ENCODE peak calls at places on chromosomes 13 and 19, in four cellular contexts. R is tibial artery, W is ascending aorta, S is tibial nerve. V is an unnamed sample.
A peak's percentile ranks its signal among the peaks of the same experiment; 100 is the strongest.

GRCh38 chr13:110716235-110716505 is 2.7 kb downstream of the ING1 start:
- DNase-seq in R (peak; percentile 83), W (no peak), S (peak; percentile 20), V (no peak)

GRCh38 chr13:95505976-95506375 is 46.5 kb upstream of the CLDN10 start:
- DNase-seq in R (no peak), W (no peak), S (no peak), V (no peak)

GRCh38 chr13:21884299-21884878 is 213.5 kb downstream of the FGF9 start:
- DNase-seq in R (no peak), W (no peak), S (no peak), V (no peak)

GRCh38 chr19:58579473-58580142 is 6.5 kb upstream of the MZF1 start:
- DNase-seq in R (no peak), W (no peak), S (no peak), V (no peak)

GRCh38 chr13:108657520-108657919 is 28.1 kb downstream of the MYO16 start:
- DNase-seq in R (no peak), W (no peak), S (no peak), V (no peak)

GRCh38 chr13:35699805-35700204 is 223.3 kb upstream of the MAB21L1 start:
- DNase-seq in R (no peak), W (no peak), S (peak; percentile 58), V (no peak)

GRCh38 chr19:41194157-41194552 is 1.1 kb downstream of the CYP2S1 start:
- DNase-seq in R (no peak), W (no peak), S (no peak), V (no peak)

GRCh38 chr13:64684685-64685431 is 2545.3 kb downstream of the PCDH9 start:
- DNase-seq in R (no peak), W (no peak), S (no peak), V (no peak)

GRCh38 chr19:33736787-33737186 is 59.9 kb upstream of the KCTD15 start:
- DNase-seq in R (no peak), W (no peak), S (no peak), V (no peak)

GRCh38 chr19:16970821-16971220 is 55.8 kb downstream of the CPAMD8 start:
- DNase-seq in R (no peak), W (no peak), S (no peak), V (no peak)

GRCh38 chr13:108086678-108087077 is 128.7 kb downstream of the LIG4 start:
- DNase-seq in R (no peak), W (no peak), S (no peak), V (no peak)

GRCh38 chr13:34682406-34682805 is 259.7 kb upstream of the NBEA start:
- DNase-seq in R (no peak), W (no peak), S (no peak), V (no peak)

GRCh38 chr13:99955747-99956472 is 15.7 kb downstream of the ZIC5 start:
- DNase-seq in R (no peak), W (no peak), S (no peak), V (no peak)

GRCh38 chr19:39325778-39326680 is 5.4 kb upstream of the LRFN1 start:
- DNase-seq in R (peak; percentile 9), W (no peak), S (no peak), V (no peak)

GRCh38 chr13:90553167-90553566 is 794.3 kb upstream of the MIR17HG start:
- DNase-seq in R (no peak), W (no peak), S (no peak), V (no peak)

GRCh38 chr13:51283361-51283760 is 56.1 kb upstream of the SERPINE3 start:
- DNase-seq in R (no peak), W (no peak), S (no peak), V (no peak)

GRCh38 chr19:40348961-40349507 is 539 bp downstream of the PLD3 start:
- DNase-seq in R (no peak), W (no peak), S (peak; percentile 19), V (no peak)

GRCh38 chr13:62997696-62998095 is 1582.0 kb upstream of the PCDH20 start:
- DNase-seq in R (no peak), W (no peak), S (no peak), V (peak; percentile 52)

GRCh38 chr13:89454736-89455135 is 1783.6 kb downstream of the SLITRK5 start:
- DNase-seq in R (no peak), W (no peak), S (no peak), V (no peak)

GRCh38 chr13:70391678-70392077 is 283.4 kb upstream of the KLHL1 start:
- DNase-seq in R (no peak), W (no peak), S (no peak), V (no peak)

GRCh38 chr19:2777952-2778683 is 5.0 kb downstream of the SGTA start:
- DNase-seq in R (no peak), W (no peak), S (no peak), V (no peak)

GRCh38 chr19:2774953-2775555 is 8.0 kb downstream of the SGTA start:
- DNase-seq in R (no peak), W (no peak), S (no peak), V (no peak)

GRCh38 chr19:2779121-2779740 is 3.8 kb downstream of the SGTA start:
- DNase-seq in R (no peak), W (no peak), S (no peak), V (no peak)

GRCh38 chr19:2774083-2774679 is 8.9 kb downstream of the SGTA start:
- DNase-seq in R (no peak), W (no peak), S (no peak), V (no peak)

GRCh38 chr19:2775556-2776430 is 7.3 kb downstream of the SGTA start:
- DNase-seq in R (no peak), W (peak; percentile 27), S (peak; percentile 52), V (no peak)
- H3K4me3 ChIP-seq in R (no peak overlapping the region), W (no peak overlapping the region), S (peak overlapping the region; percentile 41), V (no peak overlapping the region)

GRCh38 chr19:46416077-46416709 is 2.8 kb upstream of the CCDC8 start:
- DNase-seq in R (peak; percentile 92), W (no peak), S (peak; percentile 35), V (peak; percentile 67)
- H3K4me3 ChIP-seq in R (peak overlapping the region; percentile 37), W (peak overlapping the region; percentile 37), S (peak overlapping the region; percentile 47), V (peak overlapping the region; percentile 36)

DNA sequence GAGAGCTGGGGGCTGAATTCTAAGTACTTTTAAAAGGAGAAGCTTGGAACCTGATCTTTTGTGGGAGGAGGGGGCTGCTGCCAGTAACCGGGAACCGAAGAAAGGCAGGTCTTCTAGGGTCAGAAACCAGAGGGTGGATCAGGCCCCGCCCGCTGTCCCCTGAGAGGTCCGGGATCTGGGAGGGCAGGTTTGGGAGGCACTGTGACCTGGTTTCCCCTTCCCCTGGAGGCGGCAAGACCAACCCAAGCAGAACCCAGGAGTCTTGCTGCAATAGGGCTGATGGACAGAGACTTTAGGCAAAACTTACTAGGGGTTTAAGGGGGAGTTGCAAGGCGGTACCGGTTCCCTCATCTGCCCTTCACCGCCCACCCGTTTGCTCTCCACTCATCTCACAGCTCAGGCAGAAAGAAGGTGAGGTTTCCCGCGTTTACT is 713 bp upstream of the KLK8 start:
- DNase-seq in R (no peak), W (no peak), S (no peak), V (no peak)
- H3K4me3 ChIP-seq in R (no peak overlapping the region), W (no peak overlapping the region), S (no peak overlapping the region), V (no peak overlapping the region)

GRCh38 chr13:97306106-97306505 is 84.0 kb downstream of the MBNL2 start:
- DNase-seq in R (no peak), W (no peak), S (no peak), V (no peak)

GRCh38 chr13:97298816-97299215 is 76.7 kb downstream of the MBNL2 start:
- DNase-seq in R (no peak), W (no peak), S (no peak), V (no peak)

GRCh38 chr13:97301382-97302095 is 79.4 kb downstream of the MBNL2 start:
- DNase-seq in R (no peak), W (no peak), S (no peak), V (no peak)

GRCh38 chr13:97300871-97301270 is 78.7 kb downstream of the MBNL2 start:
- DNase-seq in R (no peak), W (no peak), S (no peak), V (no peak)

GRCh38 chr13:97302611-97303010 is 80.5 kb downstream of the MBNL2 start:
- DNase-seq in R (no peak), W (no peak), S (no peak), V (no peak)
- H3K4me3 ChIP-seq in R (no peak overlapping the region), W (no peak overlapping the region), S (no peak overlapping the region), V (no peak overlapping the region)

GRCh38 chr13:29482504-29482903 is 113.0 kb downstream of the SLC7A1 start:
- DNase-seq in R (no peak), W (no peak), S (no peak), V (no peak)
- H3K4me3 ChIP-seq in R (no peak overlapping the region), W (no peak overlapping the region), S (no peak overlapping the region), V (no peak overlapping the region)

DNA sequence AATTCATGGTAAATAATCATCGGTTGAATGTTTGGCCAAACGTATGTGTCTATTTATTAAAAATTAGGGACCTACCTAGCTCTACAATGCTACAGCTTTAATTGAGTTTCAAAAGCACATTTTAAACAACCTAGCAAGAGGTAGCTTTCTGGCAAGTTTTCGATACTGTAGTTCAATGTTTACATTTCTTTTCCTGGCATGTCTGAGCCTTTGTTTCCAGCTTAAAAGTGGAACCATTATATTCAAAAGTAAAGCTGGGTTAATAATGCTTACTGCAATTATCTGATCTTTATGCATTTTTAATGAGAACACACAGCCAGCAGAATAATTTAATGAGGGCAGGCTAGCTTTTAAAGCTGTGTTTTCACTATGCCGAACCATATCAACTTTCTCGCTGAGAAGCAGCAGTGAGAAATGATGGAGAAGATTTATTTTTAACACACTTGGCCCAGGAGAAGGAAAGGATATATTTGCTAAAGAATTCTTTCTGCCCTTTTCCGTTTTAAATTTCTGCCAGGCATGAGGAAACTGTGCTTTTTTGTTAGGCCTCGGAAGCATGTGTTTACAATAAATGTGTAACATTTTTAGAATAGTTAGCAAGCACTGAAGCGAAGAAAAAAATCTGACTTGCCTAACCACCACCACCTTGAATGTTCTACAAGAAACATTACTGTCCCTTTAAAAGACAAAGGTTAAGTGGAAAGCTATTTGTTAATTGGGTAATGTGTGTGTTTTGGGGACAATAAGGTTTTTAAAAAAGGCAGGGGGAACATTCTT is 989 bp downstream of the MBNL2 start:
- DNase-seq in R (no peak), W (no peak), S (no peak), V (no peak)
- H3K4me3 ChIP-seq in R (peak overlapping the region; percentile 65), W (peak overlapping the region; percentile 72), S (peak overlapping the region; percentile 59), V (peak overlapping the region; percentile 74)

V was measured in skeletal muscle cell.